ENCODE peak calls at places on chromosomes 5 and 9, in four cellular contexts. L is brain microvascular endothelial cell, T is hepatocyte, K is epithelial cell of esophagus. P is an unnamed sample.

GRCh38 chr5:136420168-136420916 is 55.0 kb upstream of the TRPC7 start:
- DNase-seq in L (no peak), K (no peak), T (no peak), P (no peak)

GRCh38 chr9:132241840-132242620 is 80.2 kb downstream of the NTNG2 start:
- DNase-seq in K (no peak), T (peak; percentile 43), L (no peak), P (no peak)

GRCh38 chr9:88076286-88077070 is 61.8 kb downstream of the SPATA31C2 start:
- DNase-seq in K (peak; percentile 85), L (peak; percentile 59), T (peak; percentile 90), P (peak; percentile 97)

GRCh38 chr5:1380910-1381309 is 36.0 kb upstream of the CLPTM1L start:
- DNase-seq in T (peak; percentile 67), K (no peak), L (no peak), P (no peak)

GRCh38 chr9:3736186-3736585 is 210.4 kb upstream of the RFX3 start:
- DNase-seq in T (peak; percentile 17), L (no peak), K (peak; percentile 8), P (no peak)

GRCh38 chr9:13139641-13140171 is 139.8 kb downstream of the MPDZ start:
- DNase-seq in K (peak; percentile 78), L (peak; percentile 92), T (peak; percentile 68), P (peak; percentile 62)

GRCh38 chr9:37617837-37618236 is 25.4 kb upstream of the TOMM5 start:
- DNase-seq in L (peak; percentile 0), K (peak; percentile 48), T (peak; percentile 19), P (peak; percentile 14)

GRCh38 chr9:8627944-8628679 is 828.5 kb upstream of the DMAC1 start:
- DNase-seq in T (peak; percentile 12), L (no peak), K (peak; percentile 93), P (peak; percentile 13)

GRCh38 chr5:542693-543311 is 18.6 kb upstream of the SLC9A3 start:
- DNase-seq in T (no peak), K (no peak), L (no peak), P (no peak)

GRCh38 chr5:57839025-57839424 is 356.4 kb upstream of the ACTBL2 start:
- DNase-seq in L (no peak), T (no peak), K (peak; percentile 78), P (no peak)

GRCh38 chr5:169050146-169050571 is 250.8 kb downstream of the SLIT3 start:
- DNase-seq in L (no peak), T (no peak), K (peak; percentile 46), P (peak; percentile 57)

GRCh38 chr9:124354364-124355031 is 60.7 kb downstream of the PSMB7 start:
- DNase-seq in K (no peak), L (no peak), T (no peak), P (no peak)

GRCh38 chr5:33939863-33940262 is 3.7 kb downstream of the RXFP3 start:
- DNase-seq in K (peak; percentile 29), L (peak; percentile 39), T (no peak), P (peak; percentile 36)

GRCh38 chr9:133238272-133238850 is 29.3 kb upstream of the OBP2B start:
- DNase-seq in L (peak; percentile 26), T (peak; percentile 86), K (no peak), P (no peak)

GRCh38 chr5:110376281-110376916 is 350.1 kb downstream of the TMEM232 start:
- DNase-seq in T (peak; percentile 9), L (peak; percentile 11), K (no peak), P (no peak)

GRCh38 chr5:91538179-91538578 is 155.1 kb upstream of the ARRDC3 start:
- DNase-seq in K (peak; percentile 9), T (no peak), L (no peak), P (no peak)

GRCh38 chr5:107284822-107285510 is 385.8 kb downstream of the EFNA5 start:
- DNase-seq in T (peak; percentile 50), L (peak; percentile 35), K (peak; percentile 94), P (peak; percentile 65)

GRCh38 chr9:131525643-131526565 is 5.2 kb downstream of the UCK1 start:
- DNase-seq in T (no peak), K (no peak), L (no peak), P (no peak)

GRCh38 chr9:89386797-89387196 is 68.5 kb downstream of the SECISBP2 start:
- DNase-seq in K (no peak), L (no peak), T (no peak), P (peak; percentile 32)

GRCh38 chr5:180787711-180788431 is 14.7 kb downstream of the MGAT1 start:
- DNase-seq in L (peak; percentile 61), K (no peak), T (no peak), P (no peak)

GRCh38 chr5:17976404-17976803 is 342.1 kb downstream of the TAF11L14 start:
- DNase-seq in T (no peak), L (no peak), K (peak; percentile 4), P (no peak)

GRCh38 chr5:20832204-20833080 is 844.4 kb upstream of the CDH18 start:
- DNase-seq in L (no peak), K (no peak), T (no peak), P (no peak)

GRCh38 chr5:134127376-134127861 is 12.9 kb downstream of the TCF7 start:
- DNase-seq in L (peak; percentile 43), T (no peak), K (peak; percentile 49), P (peak; percentile 41)

GRCh38 chr9:27880135-27880534 is 306.9 kb upstream of the C9orf72 start:
- DNase-seq in T (no peak), K (no peak), L (no peak), P (no peak)

GRCh38 chr9:14308751-14309140 is 5.2 kb downstream of the NFIB start:
- DNase-seq in L (no peak), T (no peak), K (no peak), P (no peak)

GRCh38 chr9:33690156-33690908 is 105.0 kb upstream of the PRSS3 start:
- DNase-seq in K (no peak), T (no peak), L (no peak), P (no peak)

GRCh38 chr9:95316794-95317118 is 753 bp downstream of the FANCC start:
- DNase-seq in L (peak; percentile 16), K (peak; percentile 61), T (peak; percentile 81), P (peak; percentile 84)

GRCh38 chr9:120625222-120625621 is 45.3 kb upstream of the CDK5RAP2 start:
- DNase-seq in T (no peak), K (peak; percentile 71), L (no peak), P (no peak)

GRCh38 chr5:118580959-118581358 is 407.4 kb downstream of the DTWD2 start:
- DNase-seq in T (no peak), K (no peak), L (no peak), P (peak; percentile 13)

GRCh38 chr9:107749787-107750444 is 260.3 kb upstream of the KLF4 start:
- DNase-seq in L (peak; percentile 83), T (peak; percentile 62), K (peak; percentile 66), P (peak; percentile 98)

GRCh38 chr5:97355775-97356174 is 172.7 kb upstream of the RIOK2 start:
- DNase-seq in K (no peak), L (no peak), T (no peak), P (no peak)

GRCh38 chr5:161546463-161547301 is at the start of gene GABRB2:
- DNase-seq in T (peak; percentile 74), L (no peak), K (peak; percentile 24), P (peak; percentile 47)

GRCh38 chr9:110257097-110257955 is 1.0 kb upstream of the TXN start:
- DNase-seq in L (no peak), T (peak; percentile 32), K (peak; percentile 40), P (peak; percentile 32)

GRCh38 chr5:96478983-96479382 is 45.9 kb upstream of the PCSK1 start:
- DNase-seq in K (no peak), L (no peak), T (no peak), P (no peak)